ENCODE peak calls at places on chromosomes 1 and 21, in eight cellular contexts. G, X, J, W, O, R, M and V are unnamed samples.

GRCh38 chr1:22204057-22204840 is 61.4 kb upstream of the WNT4 start:
- DNase-seq in G (no peak), X (no peak), J (no peak), W (no peak), O (no peak), R (no peak), M (no peak), V (no peak)

GRCh38 chr1:43435146-43436145 is 18.3 kb downstream of the HYI start:
- DNase-seq in G (peak; percentile 53), X (no peak), J (no peak), W (no peak), O (peak; percentile 59), R (no peak), M (peak; percentile 72), V (no peak)

GRCh38 chr1:11062965-11063401 is 3.2 kb upstream of the SRM start:
- DNase-seq in G (no peak), X (peak; percentile 32), J (no peak), W (no peak), O (no peak), R (no peak), M (no peak), V (peak; percentile 60)

GRCh38 chr1:93221913-93222312 is 41.4 kb downstream of the CCDC18 start:
- DNase-seq in G (no peak), X (no peak), J (no peak), W (no peak), O (peak; percentile 75), R (no peak), M (no peak), V (no peak)

GRCh38 chr1:202343652-202344349 is 2.1 kb upstream of the UBE2T start:
- DNase-seq in G (peak; percentile 70), X (no peak), J (peak; percentile 70), W (peak; percentile 62), O (no peak), R (peak; percentile 25), M (no peak), V (peak; percentile 58)

GRCh38 chr1:36653850-36654249 is 171.1 kb upstream of the CSF3R start:
- DNase-seq in G (no peak), X (no peak), J (no peak), W (peak; percentile 70), O (peak; percentile 88), R (peak; percentile 26), M (peak; percentile 75), V (peak; percentile 21)

GRCh38 chr1:16980473-16981268 is at the start of gene MFAP2:
- DNase-seq in G (peak; percentile 58), X (no peak), J (no peak), W (peak; percentile 46), O (peak; percentile 33), R (no peak), M (no peak), V (no peak)

GRCh38 chr1:155126494-155127104 is 1.1 kb upstream of the EFNA1 start:
- DNase-seq in G (peak; percentile 35), X (no peak), J (no peak), W (peak; percentile 86), O (peak; percentile 42), R (no peak), M (no peak), V (no peak)

GRCh38 chr1:2534775-2535387 is 4.8 kb upstream of the HES5 start:
- DNase-seq in G (no peak), X (no peak), J (no peak), W (no peak), O (no peak), R (no peak), M (no peak), V (no peak)

GRCh38 chr1:179589524-179589923 is 2.1 kb upstream of the TDRD5 start:
- DNase-seq in G (no peak), X (no peak), J (no peak), W (no peak), O (no peak), R (no peak), M (no peak), V (no peak)

GRCh38 chr1:116679091-116679827 is 11.7 kb upstream of the IGSF3 start:
- DNase-seq in G (no peak), X (no peak), J (no peak), W (no peak), O (no peak), R (no peak), M (no peak), V (no peak)

GRCh38 chr1:212260557-212261342 is 24.5 kb upstream of the PPP2R5A start:
- DNase-seq in G (no peak), X (no peak), J (no peak), W (no peak), O (no peak), R (no peak), M (no peak), V (no peak)

GRCh38 chr1:2606004-2606805 is 19.6 kb downstream of the PRXL2B start:
- DNase-seq in G (no peak), X (no peak), J (no peak), W (no peak), O (peak; percentile 9), R (no peak), M (peak; percentile 55), V (no peak)

GRCh38 chr21:33989440-33989839 is 73.8 kb upstream of the ATP5PO start:
- DNase-seq in G (no peak), X (no peak), J (no peak), W (no peak), O (no peak), R (no peak), M (no peak), V (no peak)